ENCODE peak calls at places on chromosome 4, in five cellular contexts. G, X, Y, B and O are unnamed samples.
A peak's percentile ranks its signal among the peaks of the same experiment; 100 is the strongest.

GRCh38 chr4:110480031-110480549 is 4.1 kb downstream of the ENPEP start:
- DNase-seq in Y (peak; percentile 89), X (peak; percentile 96), G (no peak), B (no peak), O (peak; percentile 85)

GRCh38 chr4:185149392-185149791 is 6.3 kb downstream of the SLC25A4 start:
- DNase-seq in Y (no peak), B (no peak), G (no peak), X (no peak), O (no peak)

GRCh38 chr4:47017081-47017480 is 14.3 kb upstream of the GABRB1 start:
- DNase-seq in Y (no peak), G (no peak), X (no peak), B (no peak), O (no peak)

GRCh38 chr4:3865986-3866812 is 100.0 kb downstream of the ADRA2C start:
- DNase-seq in G (no peak), X (no peak), B (no peak), Y (no peak), O (no peak)

GRCh38 chr4:87916636-87917035 is 58.9 kb upstream of the SPP1 start:
- DNase-seq in Y (no peak), X (peak; percentile 38), B (no peak), G (no peak), O (no peak)

GRCh38 chr4:20017035-20017434 is 234.7 kb upstream of the SLIT2 start:
- DNase-seq in G (no peak), B (no peak), Y (peak; percentile 73), X (peak; percentile 51), O (no peak)

GRCh38 chr4:121741751-121742150 is 23.2 kb downstream of the SMIM43 start:
- DNase-seq in X (no peak), Y (no peak), B (no peak), G (no peak), O (no peak)

GRCh38 chr4:62135565-62136156 is 935.5 kb downstream of the ADGRL3 start:
- DNase-seq in B (no peak), G (no peak), X (no peak), Y (no peak), O (no peak)

GRCh38 chr4:151418385-151418784 is 9.4 kb downstream of the FHIP1A start:
- DNase-seq in X (peak; percentile 70), G (no peak), Y (peak; percentile 83), B (no peak), O (peak; percentile 70)

GRCh38 chr4:48899950-48900349 is 6.6 kb downstream of the OCIAD2 start:
- DNase-seq in G (no peak), Y (no peak), B (no peak), X (peak; percentile 71), O (peak; percentile 68)

GRCh38 chr4:123366144-123366748 is 30.3 kb upstream of the SPRY1 start:
- DNase-seq in Y (no peak), B (no peak), G (no peak), X (no peak), O (no peak)

GRCh38 chr4:141169391-141169790 is 36.1 kb upstream of the RNF150 start:
- DNase-seq in B (no peak), Y (no peak), G (no peak), X (no peak), O (no peak)

GRCh38 chr4:101667348-101667747 is 123.2 kb upstream of the BANK1 start:
- DNase-seq in X (no peak), B (no peak), Y (peak; percentile 21), G (no peak), O (no peak)

GRCh38 chr4:20137176-20137575 is 114.5 kb upstream of the SLIT2 start:
- DNase-seq in B (no peak), X (peak; percentile 7), G (no peak), Y (peak; percentile 34), O (no peak)

GRCh38 chr4:2105559-2105958 is 46.4 kb downstream of the NAT8L start:
- DNase-seq in B (no peak), G (no peak), X (peak; percentile 38), Y (peak; percentile 82), O (peak; percentile 4)

GRCh38 chr4:36273276-36273675 is 8.1 kb upstream of the DTHD1 start:
- DNase-seq in Y (no peak), G (no peak), X (no peak), B (no peak), O (no peak)

GRCh38 chr4:25818293-25819240 is 44.2 kb downstream of the SEL1L3 start:
- DNase-seq in Y (peak; percentile 72), B (no peak), X (no peak), G (no peak), O (no peak)

GRCh38 chr4:4821577-4821976 is 37.9 kb upstream of the MSX1 start:
- DNase-seq in X (no peak), G (no peak), B (no peak), Y (no peak), O (no peak)

GRCh38 chr4:8325284-8325973 is 55.9 kb downstream of the HTRA3 start:
- DNase-seq in B (no peak), X (no peak), Y (peak; percentile 13), G (no peak), O (no peak)

GRCh38 chr4:101938836-101939235 is 148.3 kb downstream of the BANK1 start:
- DNase-seq in X (no peak), B (no peak), Y (peak; percentile 19), G (no peak), O (no peak)

GRCh38 chr4:30968926-30969325 is 248.8 kb downstream of the PCDH7 start:
- DNase-seq in Y (no peak), G (no peak), X (no peak), B (no peak), O (no peak)

GRCh38 chr4:2277956-2278355 is 16.0 kb upstream of the MXD4 start:
- DNase-seq in B (no peak), G (no peak), Y (peak; percentile 53), X (no peak), O (no peak)

GRCh38 chr4:186780291-186781031 is 56.8 kb upstream of the FAT1 start:
- DNase-seq in G (no peak), X (no peak), Y (no peak), B (no peak), O (no peak)

GRCh38 chr4:114015444-114015899 is 36.0 kb upstream of the ARSJ start:
- DNase-seq in X (peak; percentile 96), G (no peak), Y (peak; percentile 99), B (no peak), O (peak; percentile 95)

GRCh38 chr4:84852081-84852480 is 114.4 kb downstream of the WDFY3 start:
- DNase-seq in Y (peak; percentile 24), X (no peak), B (no peak), G (no peak), O (no peak)

GRCh38 chr4:170047774-170048354 is 21.7 kb upstream of the MFAP3L start:
- DNase-seq in G (peak; percentile 60), B (peak; percentile 11), X (peak; percentile 56), Y (peak; percentile 53), O (peak; percentile 28)

GRCh38 chr4:97513917-97514316 is 629.4 kb downstream of the STPG2 start:
- DNase-seq in G (no peak), Y (no peak), B (no peak), X (no peak), O (no peak)

GRCh38 chr4:142719854-142720541 is 126.1 kb downstream of the INPP4B start:
- DNase-seq in B (no peak), X (no peak), Y (peak; percentile 44), G (no peak), O (no peak)

GRCh38 chr4:7811536-7812190 is 128.0 kb downstream of the AFAP1 start:
- DNase-seq in B (no peak), X (no peak), G (no peak), Y (no peak), O (peak; percentile 68)

GRCh38 chr4:140257461-140258305 is 103.7 kb upstream of the MAML3 start:
- DNase-seq in X (no peak), Y (peak; percentile 53), B (no peak), G (no peak), O (no peak)

GRCh38 chr4:48047421-48047844 is 30.9 kb downstream of the NIPAL1 start:
- DNase-seq in Y (no peak), G (peak; percentile 29), X (no peak), B (peak; percentile 43), O (no peak)

GRCh38 chr4:124060261-124060918 is 652.1 kb downstream of the ANKRD50 start:
- DNase-seq in X (peak; percentile 31), B (no peak), Y (peak; percentile 44), G (no peak), O (no peak)

GRCh38 chr4:155946486-155946885 is 7.2 kb downstream of the CTSO start:
- DNase-seq in G (no peak), Y (no peak), X (peak; percentile 21), B (no peak), O (no peak)

GRCh38 chr4:40283968-40284367 is 51.2 kb upstream of the CHRNA9 start:
- DNase-seq in X (no peak), B (no peak), Y (no peak), G (peak; percentile 73), O (no peak)